ENCODE peak calls at places on chromosomes 16 and 17, in four cellular contexts. F is cardiac fibroblast; Z is sciatic nerve; A is stimulated activated CD4-positive, alpha-beta T cell treated with anti-CD3 and anti-CD28 coated beads, Interleukin-4, amount 100 ng/mL, for 48 hours. G is an unnamed sample.
A peak's percentile ranks its signal among the peaks of the same experiment; 100 is the strongest.

GRCh38 chr17:73462830-73463229 is 151.0 kb upstream of the CDC42EP4 start:
- DNase-seq in A (no peak), F (no peak), Z (no peak), G (no peak)

GRCh38 chr17:75722542-75723095 is 1.4 kb downstream of the ITGB4 start:
- DNase-seq in A (no peak), F (no peak), Z (no peak), G (no peak)

GRCh38 chr16:872436-873242 is 72.1 kb upstream of the GNG13 start:
- DNase-seq in F (no peak), A (no peak), Z (no peak), G (no peak)

GRCh38 chr17:9936075-9936474 is 31.0 kb upstream of the RCVRN start:
- DNase-seq in F (no peak), Z (no peak), A (no peak), G (no peak)

GRCh38 chr17:6677158-6677831 is 25.7 kb downstream of the C17orf100 start:
- DNase-seq in F (peak; percentile 9), Z (no peak), A (no peak), G (no peak)

GRCh38 chr16:19375561-19376158 is 42.0 kb upstream of the TMC5 start:
- DNase-seq in F (peak; percentile 70), Z (peak; percentile 63), A (peak; percentile 20), G (no peak)

GRCh38 chr17:81460856-81461460 is 51.6 kb downstream of the ACTG1 start:
- DNase-seq in Z (no peak), F (no peak), A (no peak), G (no peak)

GRCh38 chr16:81608515-81609209 is 164.1 kb downstream of the CMIP start:
- DNase-seq in F (peak; percentile 90), Z (no peak), A (no peak), G (no peak)

GRCh38 chr16:1050921-1051320 is 21.6 kb upstream of the SSTR5 start:
- DNase-seq in F (no peak), A (no peak), Z (no peak), G (no peak)

GRCh38 chr16:19912445-19913305 is 28.0 kb upstream of the GPRC5B start:
- DNase-seq in Z (no peak), A (no peak), F (peak; percentile 48), G (no peak)

GRCh38 chr16:2324296-2324859 is 16.1 kb downstream of the ABCA3 start:
- DNase-seq in A (no peak), Z (no peak), F (no peak), G (no peak)

GRCh38 chr17:62895650-62896301 is 70.3 kb upstream of the TANC2 start:
- DNase-seq in A (no peak), F (peak; percentile 61), Z (no peak), G (no peak)

GRCh38 chr17:71409712-71410111 is 711.1 kb upstream of the SOX9 start:
- DNase-seq in F (peak; percentile 79), A (no peak), Z (no peak), G (no peak)

GRCh38 chr16:9091867-9092281 is 430 bp downstream of the HAPSTR1 start:
- DNase-seq in A (no peak), F (no peak), Z (peak; percentile 72), G (no peak)

GRCh38 chr16:642189-643049 is 791 bp downstream of the MCRIP2 start:
- DNase-seq in A (no peak), Z (no peak), F (peak; percentile 31), G (no peak)

GRCh38 chr17:74736423-74737298 is at the start of gene RAB37:
- DNase-seq in A (no peak), Z (no peak), F (peak; percentile 47), G (no peak)

GRCh38 chr17:7058831-7059447 is 15.0 kb upstream of the SLC16A11 start:
- DNase-seq in F (peak; percentile 81), Z (no peak), A (no peak), G (no peak)

GRCh38 chr17:16464641-16465312 is 27.2 kb downstream of the LRRC75A start:
- DNase-seq in Z (no peak), A (no peak), F (no peak), G (no peak)

GRCh38 chr16:46629331-46629843 is 8.2 kb upstream of the SHCBP1 start:
- DNase-seq in A (no peak), Z (no peak), F (peak; percentile 80), G (peak; percentile 28)

GRCh38 chr16:74774223-74775139 is at the start of gene FA2H:
- DNase-seq in A (peak; percentile 61), F (no peak), Z (peak; percentile 71), G (peak; percentile 44)

GRCh38 chr16:23917621-23918020 is 81.8 kb downstream of the PRKCB start:
- DNase-seq in Z (no peak), A (no peak), F (no peak), G (no peak)

GRCh38 chr17:1376061-1376460 is 24.0 kb downstream of the YWHAE start:
- DNase-seq in F (no peak), Z (no peak), A (no peak), G (no peak)

GRCh38 chr17:37797206-37797605 is 52.3 kb upstream of the HNF1B start:
- DNase-seq in Z (no peak), F (no peak), A (no peak), G (no peak)

GRCh38 chr16:4316103-4316731 is 350 bp downstream of the GLIS2 start:
- DNase-seq in F (peak; percentile 31), A (no peak), Z (no peak), G (no peak)

GRCh38 chr16:1877804-1878203 is 5.8 kb upstream of the MEIOB start:
- DNase-seq in A (no peak), F (no peak), Z (no peak), G (no peak)

GRCh38 chr17:40726919-40727318 is 23.4 kb upstream of the KRT24 start:
- DNase-seq in A (no peak), Z (no peak), F (peak; percentile 5), G (no peak)

GRCh38 chr17:78862073-78863023 is 21.7 kb upstream of the USP36 start:
- DNase-seq in Z (peak; percentile 90), A (no peak), F (peak; percentile 97), G (no peak)

GRCh38 chr17:29561541-29562517 is 5.0 kb downstream of the ABHD15 start:
- DNase-seq in Z (peak; percentile 62), A (no peak), F (no peak), G (no peak)

G was measured in LNCaP clone FGC.